ENCODE peak calls at places on chromosomes 12 and 14, in eight cellular contexts. M is choroid plexus epithelial cell, K is HFFc6, Q is fibroblast of lung, F is cardiac muscle cell, T is endodermal cell, R is ascending aorta, W is GM20000. D is an unnamed sample.
A peak's percentile ranks its signal among the peaks of the same experiment; 100 is the strongest.

GRCh38 chr12:31362759-31363415 is 36.9 kb upstream of the SINHCAF start:
- DNase-seq in T (peak; percentile 86), K (no peak), W (peak; percentile 47), F (peak; percentile 11), Q (no peak), R (no peak), M (peak; percentile 8), D (no peak)

GRCh38 chr12:85057370-85057963 is 21.3 kb downstream of the LRRIQ1 start:
- DNase-seq in M (peak; percentile 70), T (peak; percentile 80), F (peak; percentile 68), Q (peak; percentile 62), R (no peak), W (peak; percentile 16), K (peak; percentile 25), D (no peak)

GRCh38 chr12:4918950-4919660 is 9.4 kb downstream of the KCNA1 start:
- DNase-seq in W (no peak), F (no peak), T (no peak), R (no peak), Q (no peak), K (no peak), M (no peak), D (no peak)

GRCh38 chr14:98608071-98609060 is 663.6 kb downstream of the BCL11B start:
- DNase-seq in Q (no peak), T (no peak), W (no peak), R (no peak), K (no peak), M (no peak), F (no peak), D (no peak)

GRCh38 chr12:80187660-80188090 is 88.3 kb downstream of the OTOGL start:
- DNase-seq in W (no peak), T (no peak), Q (peak; percentile 61), M (peak; percentile 76), K (peak; percentile 34), R (no peak), F (peak; percentile 78), D (no peak)

GRCh38 chr12:44206045-44206444 is 370.2 kb downstream of the TMEM117 start:
- DNase-seq in M (no peak), K (no peak), F (no peak), W (no peak), T (no peak), Q (no peak), R (no peak), D (no peak)

GRCh38 chr12:100295764-100296555 is 29.0 kb downstream of the SCYL2 start:
- DNase-seq in Q (peak; percentile 9), M (peak; percentile 12), K (peak; percentile 45), F (no peak), W (no peak), T (no peak), R (no peak), D (no peak)

GRCh38 chr14:57136669-57137068 is 132.0 kb downstream of the EXOC5 start:
- DNase-seq in R (no peak), Q (no peak), M (no peak), W (no peak), F (no peak), T (peak; percentile 49), K (no peak), D (no peak)

GRCh38 chr14:26775765-26776577 is 178.1 kb upstream of the NOVA1 start:
- DNase-seq in M (peak; percentile 39), F (no peak), T (no peak), K (no peak), R (no peak), W (no peak), Q (peak; percentile 58), D (no peak)

GRCh38 chr12:88562846-88563582 is 17.3 kb downstream of the KITLG start:
- DNase-seq in K (peak; percentile 81), R (no peak), F (no peak), T (no peak), Q (peak; percentile 50), W (no peak), M (peak; percentile 37), D (no peak)

GRCh38 chr14:99654235-99655000 is 9.5 kb downstream of the HHIPL1 start:
- DNase-seq in Q (peak; percentile 79), K (peak; percentile 58), F (no peak), W (no peak), T (no peak), M (peak; percentile 79), R (no peak), D (no peak)

GRCh38 chr14:55142466-55142865 is 13.4 kb downstream of the LGALS3 start:
- DNase-seq in M (no peak), R (no peak), T (no peak), Q (no peak), F (no peak), K (no peak), W (no peak), D (no peak)

GRCh38 chr14:79395061-79395460 is 816.2 kb downstream of the DIO2 start:
- DNase-seq in F (no peak), W (no peak), R (no peak), K (peak; percentile 27), M (peak; percentile 73), T (no peak), Q (peak; percentile 14), D (no peak)

GRCh38 chr12:94753071-94753779 is 102.9 kb upstream of the TMCC3 start:
- DNase-seq in R (no peak), F (no peak), T (peak; percentile 68), M (peak; percentile 15), Q (peak; percentile 25), W (no peak), K (no peak), D (no peak)

GRCh38 chr12:94748726-94749421 is 98.5 kb upstream of the TMCC3 start:
- DNase-seq in M (no peak), W (no peak), T (no peak), K (no peak), F (no peak), R (no peak), Q (no peak), D (no peak)

GRCh38 chr12:94750891-94751290 is 100.5 kb upstream of the TMCC3 start:
- DNase-seq in M (no peak), W (no peak), T (no peak), R (no peak), K (no peak), Q (no peak), F (no peak), D (no peak)

GRCh38 chr12:94749890-94750289 is 99.5 kb upstream of the TMCC3 start:
- DNase-seq in F (no peak), K (no peak), W (no peak), Q (no peak), T (no peak), M (no peak), R (no peak), D (no peak)

DNA sequence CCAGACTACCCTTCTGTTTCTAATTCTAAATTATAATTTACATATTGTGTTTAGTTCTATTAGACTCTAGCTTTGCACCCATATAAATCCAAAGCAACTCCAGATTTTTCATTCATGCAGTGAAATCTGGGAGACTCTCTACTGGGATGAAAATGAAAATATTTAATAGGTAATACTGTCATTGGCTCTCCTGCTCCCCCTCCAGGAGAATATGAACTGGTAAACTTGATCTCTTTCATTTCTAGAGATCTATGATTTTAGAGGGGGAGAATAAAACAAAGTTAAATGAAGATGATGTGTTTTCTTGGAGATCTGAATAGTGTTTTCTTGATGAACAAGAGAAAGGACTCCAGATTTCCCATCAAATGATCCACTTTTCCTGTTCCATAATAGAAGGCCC is 104.3 kb upstream of the TMCC3 start:
- DNase-seq in K (no peak), T (no peak), M (peak; percentile 42), Q (peak; percentile 23), F (no peak), W (no peak), R (no peak), D (no peak)
- TF ChIP-seq CTCF in K (peak; percentile 58), T (peak; percentile 27), M (peak; percentile 57), Q (peak; percentile 46), F (peak; percentile 44), W (no peak), R (no peak), D (no peak)

DNA sequence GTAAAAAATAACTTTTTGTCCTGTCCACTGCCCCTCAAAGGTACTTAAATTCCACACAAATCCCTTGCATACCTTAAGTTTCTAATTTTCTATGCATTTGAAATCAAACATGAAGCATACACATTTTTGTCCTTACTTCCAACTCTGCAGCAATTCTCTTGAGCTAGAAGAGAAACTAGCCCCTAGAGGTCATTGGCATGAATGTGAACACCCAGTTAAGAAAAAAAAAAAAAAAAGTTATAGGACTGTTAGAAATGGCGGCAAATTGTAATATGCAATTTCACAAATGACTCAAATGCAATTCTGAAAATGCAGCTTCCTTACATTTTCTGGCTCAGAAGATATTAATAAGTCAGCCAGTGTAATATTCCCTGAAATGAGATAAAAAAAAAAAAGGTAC is 4.6 kb upstream of the ESR2 start:
- DNase-seq in F (no peak), M (peak; percentile 29), R (no peak), K (no peak), W (no peak), T (no peak), Q (no peak), D (no peak)
- TF ChIP-seq CTCF in F (peak; percentile 4), M (no peak), R (no peak), K (peak; percentile 35), W (no peak), T (peak; percentile 53), Q (no peak), D (no peak)

GRCh38 chr14:47675239-47675488 is 241 bp downstream of the MDGA2 start:
- DNase-seq in K (no peak), F (no peak), M (peak; percentile 1), R (no peak), T (peak; percentile 86), W (no peak), Q (no peak), D (no peak)

GRCh38 chr14:47676301-47676617 is 854 bp upstream of the MDGA2 start:
- DNase-seq in R (no peak), Q (no peak), M (no peak), T (no peak), K (no peak), W (no peak), F (no peak), D (no peak)

GRCh38 chr14:47678157-47678556 is 2.8 kb upstream of the MDGA2 start:
- DNase-seq in M (no peak), R (no peak), Q (no peak), T (peak; percentile 55), F (peak; percentile 11), K (no peak), W (no peak), D (no peak)

GRCh38 chr14:47675489-47676300 is at the start of gene MDGA2:
- DNase-seq in K (no peak), W (no peak), Q (no peak), M (peak; percentile 16), T (peak; percentile 87), F (peak; percentile 71), R (no peak), D (no peak)

DNA sequence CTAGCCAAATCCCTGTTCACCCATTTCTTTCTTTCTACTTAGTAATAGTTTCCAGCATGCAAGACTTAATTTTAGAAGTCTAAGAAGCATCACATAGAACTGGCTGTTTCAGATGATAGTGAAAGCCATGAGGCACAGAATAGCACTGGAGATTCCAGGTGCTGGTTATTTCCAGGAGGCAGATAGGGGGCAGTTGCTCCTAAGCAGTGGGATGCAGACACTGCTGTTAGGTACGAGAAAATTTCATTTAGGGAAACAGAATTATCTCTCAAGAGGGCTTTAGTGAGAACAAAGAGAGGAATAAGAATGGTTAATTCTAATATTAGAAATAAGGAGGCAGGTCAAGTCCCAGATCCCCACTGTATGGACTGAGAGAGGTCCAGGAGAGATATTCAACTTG is 3.6 kb upstream of the MDGA2 start:
- DNase-seq in F (peak; percentile 21), R (no peak), K (no peak), W (no peak), M (no peak), T (no peak), Q (no peak), D (no peak)
- TF ChIP-seq CTCF in F (no peak), R (no peak), K (no peak), W (no peak), M (no peak), T (peak; percentile 81), Q (no peak), D (no peak)

GRCh38 chr12:108611884-108612415 is 14.1 kb upstream of the TMEM119 start:
- DNase-seq in W (no peak), M (peak; percentile 72), R (no peak), K (peak; percentile 81), F (no peak), T (peak; percentile 93), Q (peak; percentile 80), D (no peak)
- TF ChIP-seq CTCF in W (peak; percentile 25), M (peak; percentile 62), R (no peak), K (peak; percentile 79), F (peak; percentile 54), T (peak; percentile 77), Q (peak; percentile 53), D (no peak)

D was measured in activated B cell treated with CpG ODN at 0.5 μM for 24 hours.